ENCODE peak calls at places on chromosomes 3 and 15, in eight cellular contexts. S is aorta, B is tibial nerve, M is NCI-H524, H is germinal center, Z is HuH-7.5, T is trophoblast cell, F is NCI-H1105 treated with DMSO at 0.1 percent for 48 hours. E is an unnamed sample.

GRCh38 chr3:42450567-42450966 is 40.2 kb upstream of the LYZL4 start:
- DNase-seq in T (no peak), S (no peak), Z (no peak), M (no peak), B (no peak), H (no peak), F (no peak), E (no peak)

GRCh38 chr15:44782516-44782915 is 46.2 kb downstream of the TRIM69 start:
- DNase-seq in Z (no peak), T (peak), H (no peak), S (no peak), M (peak), B (no peak), F (no peak), E (no peak)

GRCh38 chr3:134103470-134103869 is 73.7 kb upstream of the SLCO2A1 start:
- DNase-seq in M (no peak), Z (no peak), S (no peak), F (no peak), T (peak), B (no peak), H (no peak), E (no peak)

GRCh38 chr3:192917508-192918274 is at the start of gene MB21D2:
- DNase-seq in S (peak), T (peak), M (peak), Z (peak), H (peak), F (peak), B (peak), E (no peak)

GRCh38 chr3:172040078-172040975 is 949 bp downstream of the FNDC3B start:
- DNase-seq in F (peak), T (peak), B (peak), H (peak), M (peak), S (peak), Z (peak), E (no peak)

GRCh38 chr3:181860243-181860642 is 148.5 kb downstream of the SOX2 start:
- DNase-seq in M (no peak), T (no peak), Z (no peak), H (no peak), S (no peak), F (no peak), B (no peak), E (no peak)

GRCh38 chr3:156388469-156389150 is 166.3 kb downstream of the SSR3 start:
- DNase-seq in T (peak), S (no peak), Z (no peak), B (no peak), H (no peak), M (peak), F (no peak), E (no peak)

GRCh38 chr3:169327969-169328368 is 335.5 kb downstream of the MECOM start:
- DNase-seq in F (no peak), S (no peak), M (no peak), Z (no peak), B (no peak), T (peak), H (no peak), E (no peak)

GRCh38 chr3:168417016-168417415 is 321.3 kb upstream of the GOLIM4 start:
- DNase-seq in M (no peak), Z (no peak), T (peak), F (peak), S (no peak), H (no peak), B (no peak), E (no peak)

GRCh38 chr3:166446291-166446690 is 609.1 kb upstream of the BCHE start:
- DNase-seq in F (no peak), S (no peak), H (no peak), B (no peak), T (peak), Z (no peak), M (no peak), E (no peak)

GRCh38 chr3:187183210-187183862 is 13.9 kb upstream of the RTP1 start:
- DNase-seq in H (no peak), M (peak), T (no peak), B (no peak), Z (no peak), S (no peak), F (peak), E (peak)

GRCh38 chr3:108090066-108090700 is 648 bp downstream of the CD47 start:
- DNase-seq in F (peak), T (peak), S (no peak), B (peak), H (peak), Z (peak), M (peak), E (no peak)

GRCh38 chr15:101065570-101066221 is 146.5 kb downstream of the LRRK1 start:
- DNase-seq in Z (no peak), T (no peak), S (peak), M (no peak), H (no peak), F (no peak), B (no peak), E (no peak)

GRCh38 chr3:153137626-153138025 is 24.4 kb upstream of the RAP2B start:
- DNase-seq in S (no peak), B (no peak), F (no peak), T (no peak), M (peak), H (no peak), Z (no peak), E (no peak)

GRCh38 chr15:23440596-23440995 is 6.4 kb downstream of the GOLGA6L2 start:
- DNase-seq in Z (no peak), B (no peak), F (no peak), S (peak), H (no peak), T (no peak), M (no peak), E (no peak)